ENCODE peak calls at places on chromosome 22, in four cellular contexts. One of them, this sample, is unnamed.

GRCh38 chr22:36409911-36410756 is 22.4 kb upstream of the MYH9 start:
- DNase-seq in GM12865: peak
- DNase-seq in CD8-positive, alpha-beta memory T cell: peak
- DNase-seq in ACHN: peak
- DNase-seq in this sample: peak

GRCh38 chr22:30159561-30160353 is 79.5 kb downstream of the HORMAD2 start:
- DNase-seq in GM12865: no peak
- DNase-seq in ACHN: peak
- DNase-seq in CD8-positive, alpha-beta memory T cell: no peak
- DNase-seq in this sample: no peak

GRCh38 chr22:21074092-21074715 is 28.5 kb downstream of the LRRC74B start:
- DNase-seq in ACHN: peak
- DNase-seq in CD8-positive, alpha-beta memory T cell: no peak
- DNase-seq in GM12865: no peak
- DNase-seq in this sample: no peak

GRCh38 chr22:23237201-23237798 is 57.0 kb downstream of the BCR start:
- DNase-seq in CD8-positive, alpha-beta memory T cell: no peak
- DNase-seq in GM12865: peak
- DNase-seq in ACHN: no peak
- DNase-seq in this sample: no peak

GRCh38 chr22:22849640-22850610 is 37.7 kb upstream of the IGLL5 start:
- DNase-seq in CD8-positive, alpha-beta memory T cell: no peak
- DNase-seq in GM12865: peak
- DNase-seq in ACHN: no peak
- DNase-seq in this sample: no peak

GRCh38 chr22:30730351-30730750 is 35.7 kb downstream of the OSBP2 start:
- DNase-seq in GM12865: no peak
- DNase-seq in CD8-positive, alpha-beta memory T cell: no peak
- DNase-seq in ACHN: no peak
- DNase-seq in this sample: no peak

GRCh38 chr22:20725987-20726558 is 47.8 kb upstream of the SERPIND1 start:
- DNase-seq in CD8-positive, alpha-beta memory T cell: no peak
- DNase-seq in GM12865: no peak
- DNase-seq in ACHN: no peak
- DNase-seq in this sample: no peak

GRCh38 chr22:39178206-39179111 is 26.0 kb upstream of the CBX7 start:
- DNase-seq in CD8-positive, alpha-beta memory T cell: no peak
- DNase-seq in ACHN: no peak
- DNase-seq in GM12865: no peak
- DNase-seq in this sample: no peak

GRCh38 chr22:45164217-45165123 is 745 bp downstream of the NUP50 start:
- DNase-seq in GM12865: peak
- DNase-seq in ACHN: peak
- DNase-seq in CD8-positive, alpha-beta memory T cell: peak
- DNase-seq in this sample: peak

GRCh38 chr22:45516923-45517675 is 14.4 kb downstream of the FBLN1 start:
- DNase-seq in GM12865: no peak
- DNase-seq in ACHN: no peak
- DNase-seq in CD8-positive, alpha-beta memory T cell: no peak
- DNase-seq in this sample: no peak

GRCh38 chr22:45911601-45912271 is 65.2 kb downstream of the WNT7B start:
- DNase-seq in GM12865: no peak
- DNase-seq in CD8-positive, alpha-beta memory T cell: no peak
- DNase-seq in ACHN: no peak
- DNase-seq in this sample: no peak

GRCh38 chr22:46233231-46233630 is 16.9 kb downstream of the CDPF1 start:
- DNase-seq in CD8-positive, alpha-beta memory T cell: no peak
- DNase-seq in ACHN: peak
- DNase-seq in GM12865: no peak
- DNase-seq in this sample: no peak

GRCh38 chr22:36636916-36637315 is 66.6 kb downstream of the CACNG2 start:
- DNase-seq in GM12865: no peak
- DNase-seq in CD8-positive, alpha-beta memory T cell: no peak
- DNase-seq in ACHN: no peak
- DNase-seq in this sample: no peak

GRCh38 chr22:31871475-31871874 is 72.9 kb upstream of the YWHAH start:
- DNase-seq in GM12865: no peak
- DNase-seq in CD8-positive, alpha-beta memory T cell: no peak
- DNase-seq in ACHN: no peak
- DNase-seq in this sample: no peak

GRCh38 chr22:38873469-38874411 is 1.7 kb upstream of the CBX6 start:
- DNase-seq in CD8-positive, alpha-beta memory T cell: no peak
- DNase-seq in ACHN: no peak
- DNase-seq in GM12865: peak
- DNase-seq in this sample: peak

GRCh38 chr22:32801436-32802290 is at the start of gene TIMP3:
- DNase-seq in GM12865: no peak
- DNase-seq in ACHN: no peak
- DNase-seq in CD8-positive, alpha-beta memory T cell: no peak
- DNase-seq in this sample: no peak

GRCh38 chr22:44200855-44201550 is 20.3 kb downstream of the PARVG start:
- DNase-seq in ACHN: no peak
- DNase-seq in GM12865: no peak
- DNase-seq in CD8-positive, alpha-beta memory T cell: no peak
- DNase-seq in this sample: no peak

This sample was measured in T-cell.